ENCODE peak calls at places on chromosomes 11 and 22, in four cellular contexts. K is pancreas, E is left lung, Q is Kasumi-1. U is an unnamed sample.

GRCh38 chr11:77411238-77411637 is 62.7 kb downstream of the PAK1 start:
- DNase-seq in K (peak), E (peak), Q (peak), U (peak)

GRCh38 chr11:68261006-68261405 is 10.8 kb downstream of the C11orf24 start:
- DNase-seq in K (no peak), E (no peak), Q (no peak), U (no peak)

GRCh38 chr11:41498726-41499125 is 39.3 kb upstream of the LRRC4C start:
- DNase-seq in K (no peak), E (no peak), Q (peak), U (no peak)

GRCh38 chr11:8331767-8332166 is 68.1 kb upstream of the LMO1 start:
- DNase-seq in K (no peak), E (no peak), Q (no peak), U (no peak)

GRCh38 chr11:60170566-60170965 is 12.3 kb downstream of the MS4A6A start:
- DNase-seq in K (no peak), E (no peak), Q (no peak), U (no peak)

GRCh38 chr22:20463324-20464095 is 25.9 kb upstream of the SCARF2 start:
- DNase-seq in K (no peak), E (no peak), Q (peak), U (peak)

GRCh38 chr11:7050191-7050590 is 29.9 kb downstream of the NLRP14 start:
- DNase-seq in K (no peak), E (no peak), Q (no peak), U (no peak)

GRCh38 chr11:75337195-75337654 is 14.2 kb downstream of the ARRB1 start:
- DNase-seq in K (no peak), E (no peak), Q (peak), U (peak)

GRCh38 chr11:14529933-14530332 is 9.7 kb upstream of the PSMA1 start:
- DNase-seq in K (no peak), E (no peak), Q (no peak), U (no peak)

GRCh38 chr11:118065375-118065774 is 11.5 kb upstream of the TMPRSS4 start:
- DNase-seq in K (no peak), E (no peak), Q (no peak), U (no peak)

GRCh38 chr11:65321828-65322495 is 7.3 kb downstream of the CDC42EP2 start:
- DNase-seq in K (no peak), E (peak), Q (no peak), U (no peak)

GRCh38 chr11:27934830-27935145 is 173.2 kb downstream of the KIF18A start:
- DNase-seq in K (no peak), E (no peak), Q (no peak), U (no peak)

GRCh38 chr11:17864478-17864941 is 129.9 kb downstream of the KCNC1 start:
- DNase-seq in K (peak), E (no peak), Q (no peak), U (no peak)

GRCh38 chr22:49925525-49926128 is 7.2 kb downstream of the CRELD2 start:
- DNase-seq in K (no peak), E (peak), Q (peak), U (peak)

GRCh38 chr11:102279641-102280170 is 37.6 kb upstream of the BIRC3 start:
- DNase-seq in K (no peak), E (no peak), Q (no peak), U (peak)

GRCh38 chr11:125807909-125808308 is 20.0 kb downstream of the PATE3 start:
- DNase-seq in K (no peak), E (no peak), Q (no peak), U (no peak)

GRCh38 chr22:44389926-44390925 is 77.5 kb upstream of the SHISAL1 start:
- DNase-seq in K (no peak), E (peak), Q (no peak), U (no peak)

GRCh38 chr11:120057595-120058581 is 80.0 kb downstream of the TRIM29 start:
- DNase-seq in K (no peak), E (no peak), Q (no peak), U (peak)

GRCh38 chr11:59012942-59013256 is 73.2 kb upstream of the GLYATL1B start:
- DNase-seq in K (peak), E (peak), Q (no peak), U (no peak)

GRCh38 chr22:35868938-35869337 is 151.3 kb downstream of the APOL5 start:
- DNase-seq in K (no peak), E (no peak), Q (no peak), U (no peak)

GRCh38 chr22:46833228-46833627 is 70.8 kb downstream of the TBC1D22A start:
- DNase-seq in K (peak), E (peak), Q (no peak), U (no peak)

GRCh38 chr11:77449784-77450183 is 24.1 kb downstream of the PAK1 start:
- DNase-seq in K (no peak), E (no peak), Q (no peak), U (no peak)

GRCh38 chr11:62443390-62444201 is 24.8 kb downstream of the SCGB1A1 start:
- DNase-seq in K (no peak), E (no peak), Q (no peak), U (no peak)

GRCh38 chr11:64126796-64127195 is 39.1 kb downstream of the MACROD1 start:
- DNase-seq in K (peak), E (no peak), Q (no peak), U (no peak)

GRCh38 chr11:1482581-1483444 is 3.8 kb downstream of the MOB2 start:
- DNase-seq in K (no peak), E (peak), Q (no peak), U (peak)

GRCh38 chr11:88103337-88104206 is 71.7 kb downstream of the RAB38 start:
- DNase-seq in K (peak), E (no peak), Q (peak), U (peak)

GRCh38 chr11:133503776-133504175 is 28.5 kb downstream of the OPCML start:
- DNase-seq in K (no peak), E (no peak), Q (no peak), U (no peak)

GRCh38 chr11:72695354-72695753 is 21.1 kb upstream of the PDE2A start:
- DNase-seq in K (no peak), E (no peak), Q (no peak), U (no peak)

GRCh38 chr11:119356349-119357031 is 10.0 kb upstream of the MFRP start:
- DNase-seq in K (no peak), E (peak), Q (peak), U (peak)

GRCh38 chr11:47143322-47143721 is 33.4 kb downstream of the ARFGAP2 start:
- DNase-seq in K (no peak), E (no peak), Q (no peak), U (no peak)

GRCh38 chr22:37186228-37186996 is 1.6 kb downstream of the C1QTNF6 start:
- DNase-seq in K (no peak), E (peak), Q (peak), U (no peak)